ENCODE peak calls at places on chromosomes 2 and 18, in six cellular contexts. J, H, Q, V, Y and F are unnamed samples.

GRCh38 chr2:159133795-159134194 is 152.7 kb downstream of the WDSUB1 start:
- DNase-seq in H (no peak), V (no peak), Q (no peak), J (no peak), Y (peak; percentile 44), F (no peak)

GRCh38 chr2:135820003-135820618 is 16.9 kb downstream of the LCT start:
- DNase-seq in J (no peak), Q (no peak), H (peak; percentile 88), Y (peak; percentile 63), V (no peak), F (peak; percentile 86)

GRCh38 chr2:37798315-37799005 is 126.6 kb upstream of the RMDN2 start:
- DNase-seq in Q (no peak), H (no peak), J (no peak), V (no peak), Y (no peak), F (no peak)

GRCh38 chr2:30235859-30236535 is 4.7 kb downstream of the LBH start:
- DNase-seq in Q (no peak), Y (no peak), J (no peak), H (no peak), V (no peak), F (no peak)

GRCh38 chr2:1614564-1614963 is 129.8 kb downstream of the PXDN start:
- DNase-seq in Y (no peak), J (peak; percentile 4), Q (no peak), V (no peak), H (no peak), F (no peak)

GRCh38 chr2:32947076-32947483 is 327 bp downstream of the LTBP1 start:
- DNase-seq in J (peak; percentile 55), H (peak; percentile 20), Q (peak; percentile 50), Y (peak; percentile 43), V (no peak), F (no peak)

GRCh38 chr18:8001711-8002110 is 434.6 kb downstream of the PTPRM start:
- DNase-seq in Y (no peak), J (no peak), H (no peak), Q (no peak), V (no peak), F (no peak)

GRCh38 chr2:218399391-218400166 is at the start of gene CTDSP1:
- DNase-seq in V (peak; percentile 95), H (peak; percentile 97), Y (peak; percentile 99), J (peak; percentile 98), Q (peak; percentile 98), F (peak; percentile 70)

GRCh38 chr2:241363316-241363879 is 7.3 kb downstream of the FARP2 start:
- DNase-seq in H (no peak), Q (no peak), V (no peak), J (no peak), Y (peak; percentile 39), F (no peak)

GRCh38 chr2:149330127-149331022 is at the start of gene LYPD6:
- DNase-seq in J (peak; percentile 84), Q (peak; percentile 68), Y (peak; percentile 90), V (peak; percentile 71), H (peak; percentile 87), F (peak; percentile 28)

GRCh38 chr18:36672437-36673344 is 156.1 kb downstream of the TPGS2 start:
- DNase-seq in Y (peak; percentile 73), Q (no peak), H (peak; percentile 4), V (no peak), J (no peak), F (peak; percentile 92)

GRCh38 chr2:234203135-234203984 is 152.9 kb downstream of the SPP2 start:
- DNase-seq in V (no peak), Q (no peak), Y (peak; percentile 97), H (peak; percentile 93), J (no peak), F (no peak)

GRCh38 chr18:79321625-79322024 is 74.1 kb upstream of the NFATC1 start:
- DNase-seq in Y (peak; percentile 65), H (no peak), V (no peak), J (no peak), Q (no peak), F (no peak)

GRCh38 chr2:239309398-239310245 is 91.2 kb downstream of the HDAC4 start:
- DNase-seq in J (no peak), Q (no peak), H (no peak), Y (no peak), V (no peak), F (no peak)

GRCh38 chr2:98458667-98459380 is 14.2 kb downstream of the INPP4A start:
- DNase-seq in Q (no peak), Y (no peak), V (no peak), H (no peak), J (no peak), F (no peak)

GRCh38 chr2:239276813-239277193 is 124.0 kb downstream of the HDAC4 start:
- DNase-seq in V (no peak), Q (no peak), H (no peak), J (no peak), Y (no peak), F (no peak)